ENCODE peak calls at places on chromosomes 7 and 10, in four cellular contexts. W is GM04504, P is NCI-H1092, Y is NCI-H1694 treated with DMSO at 0.1 percent for 48 hours. V is an unnamed sample.

GRCh38 chr10:14403846-14404623 is 73.3 kb upstream of the FRMD4A start:
- DNase-seq in W (no peak), P (no peak), Y (peak), V (no peak)

GRCh38 chr10:102418612-102419560 is at the start of gene PSD:
- DNase-seq in P (peak), Y (peak), W (no peak), V (no peak)

GRCh38 chr10:688621-689426 is 644 bp downstream of the DIP2C start:
- DNase-seq in W (no peak), P (no peak), Y (no peak), V (no peak)

GRCh38 chr7:129734400-129734799 is 122.9 kb downstream of the NRF1 start:
- DNase-seq in W (no peak), P (no peak), Y (no peak), V (no peak)

GRCh38 chr10:58066979-58067378 is 200.7 kb downstream of the IPMK start:
- DNase-seq in P (no peak), W (no peak), Y (no peak), V (no peak)

GRCh38 chr10:115092555-115093285 is 445 bp upstream of the ATRNL1 start:
- DNase-seq in P (peak), W (no peak), Y (peak), V (no peak)

GRCh38 chr7:123398931-123399330 is 135.5 kb downstream of the IQUB start:
- DNase-seq in W (no peak), P (no peak), Y (no peak), V (no peak)

GRCh38 chr7:116741625-116742316 is 69.8 kb downstream of the MET start:
- DNase-seq in P (no peak), Y (no peak), W (peak), V (no peak)

GRCh38 chr10:110002801-110003523 is 4.8 kb upstream of the ADD3 start:
- DNase-seq in W (no peak), Y (no peak), P (no peak), V (no peak)

GRCh38 chr10:113052076-113052830 is 102.2 kb downstream of the TCF7L2 start:
- DNase-seq in Y (no peak), W (no peak), P (no peak), V (no peak)

GRCh38 chr10:131269776-131270460 is 41.6 kb downstream of the TCERG1L start:
- DNase-seq in Y (peak), P (no peak), W (no peak), V (no peak)